ENCODE peak calls at places on chromosomes 2 and 18, in seven cellular contexts. One of them, this sample, is unnamed.

GRCh38 chr2:128797092-128797491 is 478.4 kb upstream of the HS6ST1 start:
- DNase-seq in Peyer's patch: no peak
- DNase-seq in tibial nerve: no peak
- DNase-seq in gastrocnemius medialis: no peak
- DNase-seq in tibial artery: peak
- DNase-seq in SK-N-SH: no peak
- DNase-seq in thoracic aorta: no peak
- DNase-seq in this sample: no peak

GRCh38 chr2:11687736-11688135 is 17.7 kb upstream of the NTSR2 start:
- DNase-seq in Peyer's patch: no peak
- DNase-seq in tibial nerve: no peak
- DNase-seq in gastrocnemius medialis: peak
- DNase-seq in tibial artery: no peak
- DNase-seq in SK-N-SH: no peak
- DNase-seq in thoracic aorta: no peak
- DNase-seq in this sample: no peak

GRCh38 chr2:240189686-240190085 is 49.2 kb upstream of the OTOS start:
- DNase-seq in Peyer's patch: no peak
- DNase-seq in tibial nerve: no peak
- DNase-seq in gastrocnemius medialis: no peak
- DNase-seq in tibial artery: no peak
- DNase-seq in SK-N-SH: no peak
- DNase-seq in thoracic aorta: no peak
- DNase-seq in this sample: peak

GRCh38 chr2:148607553-148607952 is 37.0 kb upstream of the EPC2 start:
- DNase-seq in Peyer's patch: no peak
- DNase-seq in tibial nerve: no peak
- DNase-seq in gastrocnemius medialis: no peak
- DNase-seq in tibial artery: no peak
- DNase-seq in SK-N-SH: no peak
- DNase-seq in thoracic aorta: no peak
- DNase-seq in this sample: no peak

GRCh38 chr2:197131558-197131855 is 179.1 kb downstream of the ANKRD44 start:
- DNase-seq in Peyer's patch: peak
- DNase-seq in tibial nerve: no peak
- DNase-seq in gastrocnemius medialis: no peak
- DNase-seq in tibial artery: no peak
- DNase-seq in SK-N-SH: no peak
- DNase-seq in thoracic aorta: no peak
- DNase-seq in this sample: no peak

GRCh38 chr2:36549063-36549662 is 48.8 kb downstream of the FEZ2 start:
- DNase-seq in Peyer's patch: no peak
- DNase-seq in tibial nerve: no peak
- DNase-seq in gastrocnemius medialis: no peak
- DNase-seq in tibial artery: no peak
- DNase-seq in SK-N-SH: peak
- DNase-seq in thoracic aorta: no peak
- DNase-seq in this sample: no peak

GRCh38 chr2:181456660-181457120 is 496 bp upstream of the ITGA4 start:
- DNase-seq in Peyer's patch: peak
- DNase-seq in tibial nerve: no peak
- DNase-seq in gastrocnemius medialis: peak
- DNase-seq in tibial artery: peak
- DNase-seq in SK-N-SH: peak
- DNase-seq in thoracic aorta: no peak
- DNase-seq in this sample: peak

GRCh38 chr2:31980674-31981356 is 30.0 kb downstream of the MEMO1 start:
- DNase-seq in Peyer's patch: no peak
- DNase-seq in tibial nerve: no peak
- DNase-seq in gastrocnemius medialis: no peak
- DNase-seq in tibial artery: no peak
- DNase-seq in SK-N-SH: no peak
- DNase-seq in thoracic aorta: no peak
- DNase-seq in this sample: no peak

GRCh38 chr18:55387139-55387984 is 200.6 kb downstream of the TCF4 start:
- DNase-seq in Peyer's patch: no peak
- DNase-seq in tibial nerve: no peak
- DNase-seq in gastrocnemius medialis: no peak
- DNase-seq in tibial artery: no peak
- DNase-seq in SK-N-SH: no peak
- DNase-seq in thoracic aorta: no peak
- DNase-seq in this sample: no peak

GRCh38 chr2:156147594-156148330 is 184.8 kb downstream of the NR4A2 start:
- DNase-seq in Peyer's patch: no peak
- DNase-seq in tibial nerve: no peak
- DNase-seq in gastrocnemius medialis: no peak
- DNase-seq in tibial artery: no peak
- DNase-seq in SK-N-SH: no peak
- DNase-seq in thoracic aorta: no peak
- DNase-seq in this sample: no peak

DNA sequence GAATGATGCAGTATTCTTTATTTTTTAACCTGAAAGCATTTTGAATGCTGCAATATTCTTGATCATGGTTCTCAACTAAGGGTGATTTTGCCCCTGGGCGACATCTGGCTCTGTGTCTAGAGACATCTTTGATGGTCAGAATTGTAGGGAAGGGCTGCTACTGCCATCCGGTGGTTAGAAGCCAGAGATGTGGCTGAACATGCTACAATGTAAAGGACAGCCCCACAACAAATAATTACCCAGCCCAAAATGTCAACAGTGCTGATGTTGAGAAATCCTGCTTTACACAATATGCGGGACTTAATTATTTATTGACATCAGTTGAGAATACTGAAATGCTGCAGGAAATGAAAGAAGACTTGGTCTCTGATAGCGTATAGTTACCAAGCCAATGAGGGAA is 37.5 kb upstream of the SERPINB2 start:
- DNase-seq in Peyer's patch: no peak
- DNase-seq in tibial nerve: no peak
- DNase-seq in gastrocnemius medialis: no peak
- DNase-seq in tibial artery: no peak
- DNase-seq in SK-N-SH: peak
- DNase-seq in thoracic aorta: no peak
- DNase-seq in this sample: no peak
- TF ChIP-seq CTCF in Peyer's patch: no peak
- TF ChIP-seq CTCF in tibial nerve: no peak
- TF ChIP-seq CTCF in gastrocnemius medialis: no peak
- TF ChIP-seq CTCF in tibial artery: no peak
- TF ChIP-seq CTCF in SK-N-SH: peak
- TF ChIP-seq CTCF in thoracic aorta: no peak
- TF ChIP-seq CTCF in this sample: peak

GRCh38 chr2:85135066-85135914 is 2.1 kb downstream of the TCF7L1 start:
- DNase-seq in Peyer's patch: no peak
- DNase-seq in tibial nerve: no peak
- DNase-seq in gastrocnemius medialis: no peak
- DNase-seq in tibial artery: no peak
- DNase-seq in SK-N-SH: no peak
- DNase-seq in thoracic aorta: no peak
- DNase-seq in this sample: peak
- H3K4me3 ChIP-seq in Peyer's patch: peak
- H3K4me3 ChIP-seq in tibial nerve: peak
- H3K4me3 ChIP-seq in gastrocnemius medialis: peak
- H3K4me3 ChIP-seq in tibial artery: peak
- H3K4me3 ChIP-seq in SK-N-SH: no peak
- H3K4me3 ChIP-seq in thoracic aorta: peak
- H3K4me3 ChIP-seq in this sample: peak

GRCh38 chr2:186199029-186199428 is 287.0 kb upstream of the ZC3H15 start:
- DNase-seq in Peyer's patch: no peak
- DNase-seq in tibial nerve: no peak
- DNase-seq in gastrocnemius medialis: no peak
- DNase-seq in tibial artery: no peak
- DNase-seq in SK-N-SH: no peak
- DNase-seq in thoracic aorta: no peak
- DNase-seq in this sample: no peak

GRCh38 chr2:186201371-186201770 is 284.7 kb upstream of the ZC3H15 start:
- DNase-seq in Peyer's patch: no peak
- DNase-seq in tibial nerve: no peak
- DNase-seq in gastrocnemius medialis: no peak
- DNase-seq in tibial artery: no peak
- DNase-seq in SK-N-SH: no peak
- DNase-seq in thoracic aorta: no peak
- DNase-seq in this sample: no peak

GRCh38 chr2:186197955-186198354 is 288.1 kb upstream of the ZC3H15 start:
- DNase-seq in Peyer's patch: no peak
- DNase-seq in tibial nerve: no peak
- DNase-seq in gastrocnemius medialis: no peak
- DNase-seq in tibial artery: no peak
- DNase-seq in SK-N-SH: no peak
- DNase-seq in thoracic aorta: no peak
- DNase-seq in this sample: no peak

DNA sequence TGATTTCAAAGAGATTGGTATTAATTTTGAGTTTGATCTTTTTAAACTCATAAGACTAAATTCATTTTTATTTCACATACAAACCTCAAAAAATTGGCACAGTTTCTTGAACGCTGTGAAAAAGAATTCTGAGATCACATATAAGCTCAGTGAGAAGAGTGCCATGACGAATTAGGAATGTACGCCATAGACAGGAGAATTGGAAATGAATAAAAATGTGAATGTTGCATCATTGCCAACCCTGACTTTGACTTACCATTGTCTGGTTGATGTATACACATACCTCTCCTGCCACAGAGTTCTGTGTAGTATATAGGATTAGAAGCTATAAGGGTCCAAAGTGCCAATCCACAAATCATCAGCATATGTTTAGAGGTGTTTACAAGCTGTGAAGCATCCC is 290.3 kb upstream of the ZC3H15 start:
- DNase-seq in Peyer's patch: no peak
- DNase-seq in tibial nerve: no peak
- DNase-seq in gastrocnemius medialis: no peak
- DNase-seq in tibial artery: no peak
- DNase-seq in SK-N-SH: no peak
- DNase-seq in thoracic aorta: no peak
- DNase-seq in this sample: no peak
- H3K27ac ChIP-seq in Peyer's patch: no peak
- H3K27ac ChIP-seq in tibial nerve: no peak
- H3K27ac ChIP-seq in gastrocnemius medialis: no peak
- H3K27ac ChIP-seq in tibial artery: no peak
- H3K27ac ChIP-seq in SK-N-SH: no peak
- H3K27ac ChIP-seq in thoracic aorta: no peak
- H3K27ac ChIP-seq in this sample: no peak

DNA sequence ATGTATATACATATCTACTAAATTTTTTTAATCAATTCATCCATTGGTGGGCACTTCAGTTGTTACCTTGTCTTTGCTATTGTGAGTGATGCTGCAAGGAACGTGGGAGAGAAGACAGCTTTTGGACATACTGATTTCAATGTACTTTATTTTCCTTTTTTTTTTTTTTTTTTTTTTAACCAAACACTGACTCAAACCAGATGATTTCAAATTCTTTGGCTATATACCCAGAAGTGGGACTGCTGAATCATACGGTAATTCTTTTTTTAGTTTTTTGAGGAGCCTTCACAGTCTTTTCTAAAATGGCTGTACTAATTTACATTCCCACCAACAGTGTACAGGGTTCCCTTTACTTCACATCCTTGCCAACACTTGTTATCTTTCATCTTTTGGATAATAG is 204.7 kb downstream of the INSIG2 start:
- DNase-seq in Peyer's patch: no peak
- DNase-seq in tibial nerve: no peak
- DNase-seq in gastrocnemius medialis: no peak
- DNase-seq in tibial artery: no peak
- DNase-seq in SK-N-SH: no peak
- DNase-seq in thoracic aorta: no peak
- DNase-seq in this sample: no peak
- TF ChIP-seq CTCF in Peyer's patch: no peak
- TF ChIP-seq CTCF in tibial nerve: no peak
- TF ChIP-seq CTCF in gastrocnemius medialis: no peak
- TF ChIP-seq CTCF in tibial artery: no peak
- TF ChIP-seq CTCF in SK-N-SH: no peak
- TF ChIP-seq CTCF in thoracic aorta: no peak
- TF ChIP-seq CTCF in this sample: no peak

GRCh38 chr2:30139131-30139870 is 7.5 kb upstream of the YPEL5 start:
- DNase-seq in Peyer's patch: no peak
- DNase-seq in tibial nerve: no peak
- DNase-seq in gastrocnemius medialis: no peak
- DNase-seq in tibial artery: no peak
- DNase-seq in SK-N-SH: no peak
- DNase-seq in thoracic aorta: no peak
- DNase-seq in this sample: no peak
- H3K4me3 ChIP-seq in Peyer's patch: no peak
- H3K4me3 ChIP-seq in tibial nerve: no peak
- H3K4me3 ChIP-seq in gastrocnemius medialis: no peak
- H3K4me3 ChIP-seq in tibial artery: no peak
- H3K4me3 ChIP-seq in SK-N-SH: no peak
- H3K4me3 ChIP-seq in thoracic aorta: no peak
- H3K4me3 ChIP-seq in this sample: no peak

DNA sequence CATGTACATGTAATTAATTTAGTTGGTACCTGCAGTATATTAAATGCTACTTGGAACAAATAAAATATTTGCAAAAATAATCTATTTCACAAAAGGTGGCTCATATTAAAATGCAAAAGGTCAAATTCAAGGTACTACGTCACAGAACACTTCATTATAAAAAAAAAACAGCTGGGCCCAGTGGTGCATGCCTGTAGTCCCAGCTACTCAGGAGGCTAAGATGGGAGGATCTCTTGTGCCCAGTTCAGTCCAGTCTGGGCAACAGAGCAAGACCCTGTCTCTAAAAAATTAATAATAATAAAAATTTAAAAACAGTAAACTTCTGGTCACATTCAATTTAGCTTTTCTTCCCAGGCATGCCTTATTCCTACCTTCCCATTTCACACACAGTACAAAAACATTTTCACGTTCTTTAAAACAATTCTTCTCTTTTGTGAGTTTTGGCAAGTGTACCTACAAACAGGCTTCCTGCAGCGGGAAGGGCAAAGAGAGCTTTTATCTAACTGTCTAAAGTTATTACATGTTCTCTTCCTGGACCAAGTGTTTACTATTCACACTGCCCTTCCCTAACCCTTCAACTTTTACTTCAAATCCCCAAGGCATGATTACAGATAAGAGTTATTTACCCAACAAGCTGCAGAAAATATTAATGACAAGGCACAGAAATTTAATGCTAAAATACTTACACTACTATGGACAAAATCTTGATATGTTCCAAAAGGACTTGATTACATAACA is 10.7 kb downstream of the BAZ2B start:
- DNase-seq in Peyer's patch: no peak
- DNase-seq in tibial nerve: no peak
- DNase-seq in gastrocnemius medialis: no peak
- DNase-seq in tibial artery: no peak
- DNase-seq in SK-N-SH: no peak
- DNase-seq in thoracic aorta: no peak
- DNase-seq in this sample: no peak
- H3K27ac ChIP-seq in Peyer's patch: peak
- H3K27ac ChIP-seq in tibial nerve: peak
- H3K27ac ChIP-seq in gastrocnemius medialis: peak
- H3K27ac ChIP-seq in tibial artery: peak
- H3K27ac ChIP-seq in SK-N-SH: no peak
- H3K27ac ChIP-seq in thoracic aorta: peak
- H3K27ac ChIP-seq in this sample: peak

GRCh38 chr2:178208817-178209216 is 14.5 kb downstream of the OSBPL6 start:
- DNase-seq in Peyer's patch: no peak
- DNase-seq in tibial nerve: no peak
- DNase-seq in gastrocnemius medialis: no peak
- DNase-seq in tibial artery: no peak
- DNase-seq in SK-N-SH: no peak
- DNase-seq in thoracic aorta: no peak
- DNase-seq in this sample: no peak
- TF ChIP-seq CTCF in Peyer's patch: no peak
- TF ChIP-seq CTCF in tibial nerve: no peak
- TF ChIP-seq CTCF in gastrocnemius medialis: peak
- TF ChIP-seq CTCF in tibial artery: peak
- TF ChIP-seq CTCF in SK-N-SH: peak
- TF ChIP-seq CTCF in thoracic aorta: no peak
- TF ChIP-seq CTCF in this sample: peak

GRCh38 chr2:100018794-100019193 is 123.6 kb downstream of the AFF3 start:
- DNase-seq in Peyer's patch: no peak
- DNase-seq in tibial nerve: no peak
- DNase-seq in gastrocnemius medialis: no peak
- DNase-seq in tibial artery: no peak
- DNase-seq in SK-N-SH: no peak
- DNase-seq in thoracic aorta: no peak
- DNase-seq in this sample: no peak
- H3K4me3 ChIP-seq in Peyer's patch: no peak
- H3K4me3 ChIP-seq in tibial nerve: no peak
- H3K4me3 ChIP-seq in gastrocnemius medialis: no peak
- H3K4me3 ChIP-seq in tibial artery: no peak
- H3K4me3 ChIP-seq in SK-N-SH: no peak
- H3K4me3 ChIP-seq in thoracic aorta: no peak
- H3K4me3 ChIP-seq in this sample: no peak

This sample was measured in upper lobe of right lung.